ENCODE peak calls at places on chromosomes 2 and 18, in six cellular contexts. S is spleen, K is A549, Q is heart right ventricle, O is A673, M is Peyer's patch. H is an unnamed sample. For H3K9me3, the result is how much of the 10 kb centered on the place peaks cover.

GRCh38 chr18:79242246-79242645 is 153.5 kb upstream of the NFATC1 start:
- DNase-seq in Q (no peak), K (no peak), M (no peak), O (peak), S (no peak), H (no peak)

GRCh38 chr2:138237657-138238384 is 263.7 kb upstream of the SPOPL start:
- DNase-seq in O (peak), M (no peak), Q (peak), K (no peak), S (no peak), H (peak)

GRCh38 chr2:131042161-131042775 is 51.0 kb downstream of the FAM168B start:
- DNase-seq in K (no peak), M (no peak), O (no peak), Q (no peak), S (no peak), H (no peak)

GRCh38 chr2:146412625-146413024 is 1432.2 kb upstream of the ACVR2A start:
- DNase-seq in K (no peak), S (peak), Q (no peak), M (no peak), O (no peak), H (no peak)

GRCh38 chr2:128155970-128156369 is 65.0 kb downstream of the UGGT1 start:
- DNase-seq in M (no peak), S (no peak), O (peak), K (no peak), Q (no peak), H (no peak)

GRCh38 chr2:142989276-142990204 is 112.1 kb downstream of the KYNU start:
- DNase-seq in Q (no peak), M (no peak), K (peak), S (no peak), O (peak), H (peak)

GRCh38 chr2:128286905-128287779 is 31.5 kb downstream of the HS6ST1 start:
- DNase-seq in Q (no peak), S (peak), M (no peak), K (no peak), O (no peak), H (no peak)

GRCh38 chr2:214593723-214594122 is 182.9 kb downstream of the VWC2L start:
- DNase-seq in Q (no peak), O (peak), S (no peak), M (no peak), K (no peak), H (no peak)

GRCh38 chr2:216596986-216597509 is 36.2 kb upstream of the IGFBP2 start:
- DNase-seq in Q (no peak), O (peak), K (no peak), S (no peak), M (no peak), H (peak)

GRCh38 chr2:133171396-133172004 is 396.8 kb downstream of the NCKAP5 start:
- DNase-seq in S (no peak), M (no peak), O (peak), K (peak), Q (peak), H (peak)

GRCh38 chr2:97936199-97936598 is 59.5 kb downstream of the TMEM131 start:
- DNase-seq in M (peak), K (no peak), S (peak), Q (no peak), O (no peak), H (no peak)

GRCh38 chr18:5772706-5773105 is 122.6 kb downstream of the TMEM200C start:
- DNase-seq in O (no peak), Q (no peak), K (no peak), S (no peak), M (no peak), H (no peak)

GRCh38 chr2:164655336-164655735 is 34.1 kb upstream of the GRB14 start:
- DNase-seq in S (no peak), O (no peak), M (no peak), Q (no peak), K (no peak), H (no peak)

GRCh38 chr2:114442545-114442944 is at the start of gene DPP10:
- DNase-seq in O (peak), K (no peak), M (no peak), S (no peak), Q (peak), H (no peak)

GRCh38 chr2:224938670-224939309 is 103.5 kb downstream of the DOCK10 start:
- DNase-seq in K (no peak), O (no peak), S (no peak), M (no peak), Q (no peak), H (peak)

GRCh38 chr18:9337875-9338274 is 3.3 kb downstream of the TWSG1 start:
- DNase-seq in O (peak), M (no peak), Q (no peak), K (no peak), S (no peak), H (peak)

GRCh38 chr2:88841224-88841929 is 149.9 kb downstream of the RPIA start:
- DNase-seq in S (no peak), O (no peak), Q (no peak), K (no peak), M (no peak), H (no peak)

GRCh38 chr2:126809357-126809756 is 89.3 kb upstream of the TEX51 start:
- DNase-seq in S (no peak), M (no peak), K (no peak), O (peak), Q (no peak), H (no peak)

GRCh38 chr18:8847900-8848299 is 142.5 kb downstream of the MTCL1 start:
- DNase-seq in K (no peak), Q (peak), S (no peak), O (no peak), M (no peak), H (no peak)

GRCh38 chr2:105504459-105504858 is 105.6 kb upstream of the FHL2 start:
- DNase-seq in K (no peak), M (no peak), Q (no peak), S (no peak), O (no peak), H (no peak)

GRCh38 chr2:158923180-158923594 is 45.3 kb upstream of the TANC1 start:
- DNase-seq in S (no peak), Q (no peak), O (peak), M (no peak), K (no peak), H (peak)

GRCh38 chr2:216888907-216889622 is 29.2 kb upstream of the TNP1 start:
- DNase-seq in M (no peak), K (no peak), O (peak), S (no peak), Q (peak), H (no peak)

GRCh38 chr2:237414056-237414661 is at the start of gene COL6A3:
- DNase-seq in Q (peak), K (no peak), M (no peak), S (no peak), O (no peak), H (no peak)

GRCh38 chr2:180742809-180743208 is 237.6 kb upstream of the UBE2E3 start:
- DNase-seq in O (no peak), Q (no peak), K (peak), M (no peak), S (no peak), H (peak)

GRCh38 chr2:54428401-54428800 is 27.7 kb upstream of the SPTBN1 start:
- DNase-seq in S (no peak), Q (peak), M (no peak), O (no peak), K (no peak), H (peak)

GRCh38 chr2:13114391-13114790 is 397.7 kb downstream of the TRIB2 start:
- DNase-seq in M (no peak), Q (peak), S (no peak), O (peak), K (no peak), H (no peak)

GRCh38 chr18:58645398-58645797 is 16.5 kb upstream of the ALPK2 start:
- DNase-seq in K (no peak), S (no peak), M (no peak), Q (no peak), O (no peak), H (no peak)

GRCh38 chr2:230575640-230576324 is 136.9 kb upstream of the CAB39 start:
- DNase-seq in O (peak), M (peak), S (no peak), Q (no peak), K (no peak), H (no peak)

GRCh38 chr2:83602753-83603152 is 856.3 kb downstream of the SUCLG1 start:
- DNase-seq in O (no peak), M (no peak), Q (no peak), S (no peak), K (no peak), H (no peak)

DNA sequence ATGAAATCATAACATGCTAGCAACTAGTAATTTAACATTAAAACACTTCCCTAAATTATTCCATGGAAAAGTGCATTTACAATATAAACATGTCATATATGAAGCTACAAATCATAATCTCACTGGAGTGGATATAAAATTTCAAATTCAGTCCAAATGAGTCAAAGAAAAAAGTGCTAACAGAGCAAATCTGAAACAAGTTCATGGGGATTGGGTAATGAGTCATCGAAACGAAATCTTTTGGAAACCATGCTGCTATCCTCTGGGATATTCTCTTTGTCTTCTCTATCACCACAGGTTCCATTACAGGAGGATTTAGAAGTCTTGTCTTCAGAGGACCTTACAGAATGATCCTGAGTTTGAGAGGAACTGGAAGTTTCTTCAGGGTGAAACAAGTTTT is 34.1 kb downstream of the STK17B start:
- DNase-seq in M (no peak), O (no peak), Q (no peak), K (no peak), S (no peak), H (no peak)
- H3K9me3 ChIP-seq in M (under half), O (under half), Q (under half), K (under half), S (under half), H (under half)

GRCh38 chr2:118121986-118122767 is 33.9 kb downstream of the INSIG2 start:
- DNase-seq in M (no peak), Q (no peak), K (no peak), O (no peak), S (no peak), H (no peak)
- H3K4me3 ChIP-seq in M (no peak), Q (no peak), K (no peak), O (no peak), S (no peak), H (no peak)

GRCh38 chr2:35163948-35164347 is 1191.6 kb upstream of the CRIM1 start:
- DNase-seq in M (no peak), O (no peak), Q (no peak), S (no peak), K (no peak), H (no peak)

GRCh38 chr2:35168351-35168750 is 1187.2 kb upstream of the CRIM1 start:
- DNase-seq in S (no peak), O (peak), M (no peak), K (no peak), Q (no peak), H (no peak)
- TF ChIP-seq CTCF in S (no peak), O (peak), M (no peak), K (no peak), Q (no peak), H (no peak)

GRCh38 chr2:204673877-204674276 is 128.6 kb downstream of the PARD3B start:
- DNase-seq in O (no peak), K (no peak), Q (no peak), S (no peak), M (no peak), H (peak)

GRCh38 chr2:204667990-204668389 is 122.7 kb downstream of the PARD3B start:
- DNase-seq in M (no peak), K (no peak), Q (no peak), S (no peak), O (no peak), H (no peak)

GRCh38 chr2:204670124-204670523 is 124.8 kb downstream of the PARD3B start:
- DNase-seq in K (no peak), M (no peak), O (no peak), Q (no peak), S (no peak), H (peak)

GRCh38 chr2:204669386-204669785 is 124.1 kb downstream of the PARD3B start:
- DNase-seq in S (no peak), O (no peak), Q (no peak), K (no peak), M (no peak), H (peak)

GRCh38 chr2:204670756-204671155 is 125.5 kb downstream of the PARD3B start:
- DNase-seq in O (no peak), K (no peak), S (no peak), Q (no peak), M (no peak), H (no peak)
- H3K9me3 ChIP-seq in O (under half), K (under half), S (under half), Q (under half), M (under half), H (under half)